ENCODE peak calls at places on chromosome 18, in seven cellular contexts. O is SK-N-SH, A is HCT116, E is suprapubic skin, H is H1, N is sigmoid colon, S is K562. T is an unnamed sample. For H3K4me1, the result is how much of the 10 kb centered on the place peaks cover.

GRCh38 chr18:54119524-54120019 is 104.9 kb downstream of the MBD2 start:
- DNase-seq in N (no peak), S (peak), E (no peak), O (peak), A (peak), H (peak), T (no peak)

GRCh38 chr18:50711401-50711800 is 108.4 kb downstream of the MRO start:
- DNase-seq in H (no peak), N (no peak), A (no peak), E (no peak), S (no peak), O (no peak), T (no peak)

GRCh38 chr18:3046216-3046808 is 33.4 kb upstream of the LPIN2 start:
- DNase-seq in N (no peak), H (no peak), S (no peak), A (no peak), O (no peak), E (no peak), T (no peak)

GRCh38 chr18:41655074-41655473 is 300.0 kb upstream of the PIK3C3 start:
- DNase-seq in S (no peak), O (no peak), N (no peak), E (no peak), A (no peak), H (no peak), T (no peak)

GRCh38 chr18:58887613-58887963 is 22.9 kb downstream of the ZNF532 start:
- DNase-seq in E (no peak), H (no peak), S (no peak), N (peak), A (no peak), O (no peak), T (no peak)

GRCh38 chr18:3305933-3306332 is 44.0 kb downstream of the MYL12B start:
- DNase-seq in N (no peak), H (no peak), S (no peak), A (no peak), E (no peak), O (no peak), T (no peak)

GRCh38 chr18:3051718-3052410 is 38.9 kb upstream of the LPIN2 start:
- DNase-seq in A (no peak), E (no peak), O (no peak), H (no peak), N (no peak), S (no peak), T (no peak)

GRCh38 chr18:39841133-39842041 is 2113.6 kb upstream of the PIK3C3 start:
- DNase-seq in A (peak), O (peak), N (peak), E (no peak), S (no peak), H (peak), T (no peak)

GRCh38 chr18:77822552-77823138 is 573.0 kb downstream of the GALR1 start:
- DNase-seq in S (no peak), N (no peak), H (no peak), E (no peak), A (no peak), O (no peak), T (no peak)

GRCh38 chr18:38525039-38525438 is 959.4 kb upstream of the CELF4 start:
- DNase-seq in E (no peak), O (no peak), S (no peak), H (no peak), N (no peak), A (no peak), T (no peak)

GRCh38 chr18:905948-906415 is 1.3 kb downstream of the ADCYAP1 start:
- DNase-seq in A (no peak), O (peak), H (no peak), E (no peak), S (no peak), N (no peak), T (no peak)

DNA sequence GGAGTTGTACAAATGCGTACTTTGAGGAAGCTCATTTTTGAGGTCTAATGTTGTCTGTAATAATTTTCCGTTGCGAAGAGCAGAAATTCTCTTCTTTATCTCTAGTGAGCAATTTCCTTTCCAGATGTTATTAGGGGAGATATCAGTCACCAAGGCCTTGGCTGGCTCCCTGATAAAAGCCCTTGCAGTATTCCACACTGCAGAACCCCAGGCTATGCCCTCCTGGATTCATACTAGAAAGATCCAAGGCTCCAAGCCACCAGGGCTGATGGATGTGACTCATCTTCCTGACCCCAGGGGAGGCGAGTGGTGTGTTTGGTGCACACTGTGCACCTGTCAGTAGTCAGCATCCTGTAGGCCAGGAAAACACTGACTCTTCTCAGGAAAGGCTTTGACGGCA is 34.7 kb downstream of the INO80C start:
- DNase-seq in E (no peak), N (no peak), H (no peak), S (no peak), O (peak), A (no peak), T (no peak)
- H3K4me1 ChIP-seq in E (under half), N (under half), H (under half), S (under half), O (under half), A (under half), T (under half)

GRCh38 chr18:42742976-42743755 is 372.3 kb downstream of the RIT2 start:
- DNase-seq in A (no peak), E (no peak), S (no peak), O (no peak), H (no peak), N (no peak), T (no peak)
- TF ChIP-seq POLR2AphosphoS5 in A (no peak), E (no peak), S (no peak), O (no peak), H (no peak), N (no peak), T (no peak)

DNA sequence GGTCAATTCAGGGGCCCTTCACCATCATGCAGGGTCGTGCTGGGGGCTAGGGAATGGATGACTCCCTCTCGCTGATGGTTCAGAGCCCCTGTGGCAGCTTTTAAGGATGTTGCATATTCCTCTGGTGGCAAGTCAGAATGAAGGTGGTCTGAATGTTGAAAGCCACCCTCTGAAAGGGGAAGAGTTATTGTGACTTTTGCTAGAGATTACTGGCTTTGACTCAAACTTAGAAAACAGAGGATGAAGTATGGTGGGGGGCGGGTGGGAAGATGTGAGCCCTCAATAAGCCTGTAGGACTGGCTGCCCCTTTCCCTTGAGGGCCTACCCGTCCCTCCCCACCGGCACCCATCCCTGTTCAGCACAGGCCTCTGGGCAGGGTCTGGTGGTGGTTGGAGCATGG is 23.2 kb downstream of the MC2R start:
- DNase-seq in A (no peak), H (no peak), O (no peak), N (no peak), E (no peak), S (no peak), T (no peak)
- H3K4me1 ChIP-seq in A (under half), H (under half), O (under half), N (under half), E (under half), S (under half), T (under half)

GRCh38 chr18:57077786-57078552 is 68.9 kb upstream of the BOD1L2 start:
- DNase-seq in H (no peak), N (no peak), E (no peak), A (no peak), S (no peak), O (no peak), T (no peak)
- TF ChIP-seq POLR2AphosphoS5 in H (no peak), N (no peak), E (no peak), A (no peak), S (no peak), O (no peak), T (no peak)

GRCh38 chr18:79798346-79798998 is 734 bp downstream of the KCNG2 start:
- DNase-seq in A (no peak), S (no peak), O (no peak), E (no peak), H (peak), N (peak), T (no peak)

GRCh38 chr18:79796016-79796415 is 1.7 kb upstream of the KCNG2 start:
- DNase-seq in H (no peak), N (peak), S (no peak), E (no peak), A (no peak), O (no peak), T (no peak)

GRCh38 chr18:79796531-79797390 is 977 bp upstream of the KCNG2 start:
- DNase-seq in O (no peak), S (no peak), E (no peak), N (peak), H (no peak), A (no peak), T (no peak)

GRCh38 chr18:79798999-79799370 is 1.2 kb downstream of the KCNG2 start:
- DNase-seq in A (no peak), H (peak), S (no peak), O (no peak), E (no peak), N (no peak), T (no peak)

GRCh38 chr18:79797518-79798345 is at the start of gene KCNG2:
- DNase-seq in H (peak), E (no peak), O (peak), N (peak), S (no peak), A (no peak), T (no peak)
- H3K4me1 ChIP-seq in H (under half), E (under half), O (under half), N (under half), S (under half), A (under half), T (under half)

DNA sequence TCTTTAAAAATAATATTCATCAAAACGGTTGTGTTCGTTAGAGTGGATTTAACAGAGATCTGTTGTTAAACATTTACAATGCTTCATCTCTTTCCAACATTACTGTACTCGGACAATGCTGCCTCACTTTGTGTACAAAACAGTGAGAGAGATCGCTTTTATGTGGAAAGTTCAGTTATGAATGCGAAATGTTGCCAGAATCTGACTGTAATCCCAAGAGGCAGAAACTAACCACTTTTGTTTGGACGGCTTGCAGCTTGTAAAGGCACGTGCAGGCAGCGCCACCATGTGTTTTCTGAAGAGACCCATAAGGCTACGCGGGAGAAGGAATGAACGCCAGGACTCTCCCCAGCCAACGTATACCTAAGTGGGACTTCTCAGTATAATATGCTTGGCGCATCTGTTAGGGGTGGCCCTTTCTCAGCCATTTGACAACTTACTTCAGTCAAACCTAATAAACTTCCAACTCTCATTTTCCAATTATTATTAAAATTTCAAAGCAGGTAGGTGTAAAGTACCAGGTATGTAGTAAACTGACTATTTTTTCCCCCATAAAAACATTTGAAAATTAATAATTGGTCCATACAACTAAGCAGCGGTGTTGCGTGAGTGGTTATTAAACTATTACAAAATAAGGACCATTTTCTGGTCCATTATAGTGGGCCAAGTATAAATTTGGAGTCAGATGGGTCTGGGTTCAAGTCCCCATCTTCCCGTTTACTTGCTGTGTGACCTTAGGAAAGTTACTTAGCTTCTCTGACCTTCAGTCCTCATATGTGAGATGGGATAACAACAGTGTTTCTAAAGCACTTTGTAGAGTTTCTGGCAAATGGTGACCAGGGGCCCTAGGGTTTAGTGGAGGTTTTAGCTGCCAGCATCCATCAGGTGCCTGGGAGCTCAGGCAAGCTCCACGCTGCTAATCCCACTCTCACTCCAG is 5.6 kb upstream of the NAPG start:
- DNase-seq in H (peak), E (peak), A (peak), N (peak), O (peak), S (peak), T (no peak)
- TF ChIP-seq POLR2AphosphoS5 in H (no peak), E (no peak), A (no peak), N (peak), O (no peak), S (no peak), T (peak)

GRCh38 chr18:21933931-21934765 is 193.6 kb downstream of the MIB1 start:
- DNase-seq in H (no peak), E (no peak), A (no peak), O (no peak), S (no peak), N (no peak), T (no peak)

GRCh38 chr18:21934766-21935015 is 194.1 kb downstream of the MIB1 start:
- DNase-seq in O (no peak), E (no peak), N (no peak), H (no peak), S (no peak), A (no peak), T (no peak)

GRCh38 chr18:21930177-21930576 is 189.6 kb downstream of the MIB1 start:
- DNase-seq in E (no peak), O (no peak), S (no peak), H (no peak), A (no peak), N (no peak), T (no peak)

GRCh38 chr18:21928925-21929324 is 188.3 kb downstream of the MIB1 start:
- DNase-seq in E (no peak), N (no peak), O (no peak), H (no peak), A (no peak), S (no peak), T (no peak)
- H3K4me1 ChIP-seq in E (under half), N (under half), O (under half), H (under half), A (under half), S (under half), T (under half)